ENCODE peak calls at places on chromosomes 3 and 15, in six cellular contexts. M is OCI-M1, J is NCI-H1417 treated with DMSO at 0.1 percent for 48 hours, U is iris pigment epithelial cell, R is A172, L is GM12864. N is an unnamed sample.

GRCh38 chr3:6180171-6180570 is 680.7 kb upstream of the GRM7 start:
- DNase-seq in R (no peak), U (peak), M (no peak), J (no peak), L (no peak), N (no peak)

GRCh38 chr3:139267300-139268246 is 76.2 kb upstream of the MRPS22 start:
- DNase-seq in J (no peak), R (no peak), L (no peak), U (no peak), M (no peak), N (no peak)

GRCh38 chr3:99577160-99577559 is 61.2 kb upstream of the COL8A1 start:
- DNase-seq in U (peak), R (no peak), M (no peak), L (no peak), J (no peak), N (no peak)

GRCh38 chr3:143348486-143349327 is 229.1 kb downstream of the CHST2 start:
- DNase-seq in U (no peak), J (no peak), M (peak), R (no peak), L (peak), N (peak)

GRCh38 chr15:100869151-100869999 is 10.3 kb upstream of the ALDH1A3 start:
- DNase-seq in R (no peak), M (peak), U (no peak), L (no peak), J (no peak), N (no peak)

GRCh38 chr15:70873232-70874054 is 18.8 kb downstream of the THAP10 start:
- DNase-seq in R (no peak), L (no peak), J (no peak), M (no peak), U (no peak), N (peak)

GRCh38 chr3:52094591-52095485 is 38.5 kb upstream of the DUSP7 start:
- DNase-seq in L (no peak), R (no peak), J (no peak), U (no peak), M (no peak), N (no peak)

GRCh38 chr3:149813367-149814281 is 609 bp downstream of the RNF13 start:
- DNase-seq in L (no peak), R (peak), U (peak), J (no peak), M (peak), N (peak)

GRCh38 chr3:97793415-97794019 is 28.3 kb upstream of the CRYBG3 start:
- DNase-seq in U (peak), L (peak), R (peak), M (peak), J (peak), N (no peak)

N was measured in thyroid gland.